ENCODE peak calls at places on chromosomes 5 and 9, in five cellular contexts. N is mesendoderm, P is H1, I is mesenchymal stem cell, D is IMR-90. S is an unnamed sample.

GRCh38 chr5:73693573-73694061 is 67.6 kb downstream of the ARHGEF28 start:
- DNase-seq in N (peak; percentile 38), P (no peak), D (peak; percentile 49), I (peak; percentile 42), S (no peak)

GRCh38 chr5:79858097-79858723 is 132.9 kb downstream of the MTX3 start:
- DNase-seq in N (peak; percentile 71), D (peak; percentile 55), I (peak; percentile 55), P (peak; percentile 94), S (peak; percentile 70)

GRCh38 chr9:97525451-97525850 is 24.0 kb downstream of the TMOD1 start:
- DNase-seq in P (no peak), D (peak; percentile 64), N (no peak), I (peak; percentile 82), S (no peak)

GRCh38 chr5:65742565-65743231 is 20.7 kb downstream of the NLN start:
- DNase-seq in D (peak; percentile 91), P (no peak), N (peak; percentile 43), I (peak; percentile 83), S (no peak)

GRCh38 chr5:67297376-67297775 is 100.8 kb upstream of the CD180 start:
- DNase-seq in D (no peak), P (no peak), I (no peak), N (no peak), S (no peak)

GRCh38 chr9:108099854-108100253 is 610.3 kb upstream of the KLF4 start:
- DNase-seq in I (no peak), N (no peak), D (no peak), P (no peak), S (no peak)

GRCh38 chr5:67197536-67197935 is 937 bp upstream of the CD180 start:
- DNase-seq in N (no peak), I (no peak), P (no peak), D (no peak), S (no peak)

GRCh38 chr5:89211836-89212235 is 328.9 kb upstream of the MEF2C start:
- DNase-seq in I (peak; percentile 58), D (peak; percentile 83), P (no peak), N (no peak), S (no peak)

GRCh38 chr5:77990020-77990419 is 213.9 kb upstream of the TBCA start:
- DNase-seq in I (no peak), P (no peak), N (peak; percentile 62), D (no peak), S (no peak)

GRCh38 chr9:110173322-110173642 is 34.7 kb downstream of the C9orf152 start:
- DNase-seq in N (no peak), P (no peak), I (no peak), D (no peak), S (no peak)

GRCh38 chr9:98577446-98577845 is 131.3 kb downstream of the GABBR2 start:
- DNase-seq in P (no peak), I (no peak), D (no peak), N (no peak), S (no peak)

GRCh38 chr9:72665421-72665820 is 144.0 kb downstream of the TMC1 start:
- DNase-seq in P (no peak), I (no peak), N (peak; percentile 73), D (peak; percentile 23), S (no peak)

GRCh38 chr9:77959803-77960202 is 71.8 kb downstream of the GNAQ start:
- DNase-seq in P (no peak), D (no peak), I (no peak), N (no peak), S (no peak)

GRCh38 chr5:13945271-13945670 is 783 bp upstream of the DNAH5 start:
- DNase-seq in N (no peak), D (no peak), P (no peak), I (no peak), S (no peak)

GRCh38 chr9:123562844-123563346 is 206.9 kb downstream of the CRB2 start:
- DNase-seq in N (peak; percentile 18), P (no peak), D (peak; percentile 95), I (peak; percentile 93), S (no peak)

GRCh38 chr9:120368799-120369198 is 211.2 kb downstream of the CDK5RAP2 start:
- DNase-seq in P (no peak), N (no peak), D (no peak), I (no peak), S (no peak)

GRCh38 chr9:120363697-120364096 is 216.3 kb downstream of the CDK5RAP2 start:
- DNase-seq in D (no peak), P (no peak), N (peak; percentile 51), I (peak; percentile 40), S (no peak)

GRCh38 chr9:120365386-120365785 is 214.6 kb downstream of the CDK5RAP2 start:
- DNase-seq in P (no peak), D (no peak), I (no peak), N (no peak), S (no peak)

GRCh38 chr9:120369608-120370220 is 210.3 kb downstream of the CDK5RAP2 start:
- DNase-seq in I (peak; percentile 15), D (peak; percentile 42), N (no peak), P (no peak), S (no peak)

DNA sequence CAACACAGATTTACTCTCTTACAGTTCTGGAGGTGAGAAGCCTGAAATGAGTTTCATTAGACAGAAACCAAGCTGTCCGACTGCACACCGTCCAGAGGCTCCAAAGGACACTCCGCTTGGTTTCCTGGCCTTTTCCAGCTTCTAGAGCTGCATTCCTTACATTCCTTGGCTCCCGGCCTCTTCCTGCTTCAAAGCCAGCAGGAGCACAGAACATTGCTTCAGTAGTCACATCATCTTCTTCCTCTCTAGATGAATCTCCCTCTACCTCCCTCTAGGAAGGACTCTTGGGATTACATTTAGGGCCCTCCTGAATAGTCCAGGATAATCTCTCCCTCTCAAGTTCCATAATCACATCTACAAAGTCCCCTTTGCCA is 213.3 kb downstream of the CDK5RAP2 start:
- DNase-seq in D (peak; percentile 91), P (no peak), I (peak; percentile 86), N (peak; percentile 95), S (no peak)
- H2BK15ac ChIP-seq in D (peak overlapping the region; percentile 9), P (no peak overlapping the region), I (no peak overlapping the region), N (no peak overlapping the region), S (no peak overlapping the region)

GRCh38 chr5:10486511-10487344 is 45.0 kb downstream of the ROPN1L start:
- DNase-seq in I (no peak), N (no peak), D (no peak), P (no peak), S (no peak)

GRCh38 chr5:10485897-10486296 is 44.2 kb downstream of the ROPN1L start:
- DNase-seq in D (no peak), I (no peak), P (no peak), N (no peak), S (no peak)

GRCh38 chr5:10485142-10485795 is 43.6 kb downstream of the ROPN1L start:
- DNase-seq in D (peak; percentile 96), N (peak; percentile 97), I (peak; percentile 80), P (no peak), S (no peak)

GRCh38 chr5:10482791-10483530 is 41.3 kb downstream of the ROPN1L start:
- DNase-seq in I (no peak), P (no peak), D (no peak), N (no peak), S (no peak)

GRCh38 chr5:10484774-10485141 is 43.1 kb downstream of the ROPN1L start:
- DNase-seq in I (no peak), D (no peak), P (no peak), N (no peak), S (no peak)
- H3K4me2 ChIP-seq in I (no peak overlapping the region), D (peak overlapping the region; percentile 3), P (no peak overlapping the region), N (no peak overlapping the region), S (no peak overlapping the region)

DNA sequence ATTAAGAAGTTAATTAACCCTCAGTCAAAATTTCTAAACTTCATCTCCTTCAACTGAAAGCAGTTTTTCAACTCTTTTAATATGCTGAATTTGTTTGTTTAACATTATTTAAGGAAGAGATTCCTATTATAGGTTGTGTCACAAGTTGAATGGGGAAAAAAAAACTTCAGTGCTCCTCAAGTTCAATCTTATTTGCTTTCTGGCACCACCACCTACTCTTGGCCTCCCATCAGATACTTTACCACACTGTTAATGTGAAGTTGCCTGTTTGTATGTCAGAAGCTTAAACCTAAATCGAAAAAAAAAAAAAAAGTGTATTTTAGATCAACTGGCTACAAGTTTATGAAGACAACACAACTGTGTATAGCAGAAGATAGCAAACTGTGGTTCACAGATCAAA is 4.1 kb upstream of the DOCK2 start:
- DNase-seq in P (no peak), I (no peak), D (no peak), N (no peak), S (no peak)
- H4K8ac ChIP-seq in P (no peak overlapping the region), I (no peak overlapping the region), D (no peak overlapping the region), N (no peak overlapping the region), S (no peak overlapping the region)

DNA sequence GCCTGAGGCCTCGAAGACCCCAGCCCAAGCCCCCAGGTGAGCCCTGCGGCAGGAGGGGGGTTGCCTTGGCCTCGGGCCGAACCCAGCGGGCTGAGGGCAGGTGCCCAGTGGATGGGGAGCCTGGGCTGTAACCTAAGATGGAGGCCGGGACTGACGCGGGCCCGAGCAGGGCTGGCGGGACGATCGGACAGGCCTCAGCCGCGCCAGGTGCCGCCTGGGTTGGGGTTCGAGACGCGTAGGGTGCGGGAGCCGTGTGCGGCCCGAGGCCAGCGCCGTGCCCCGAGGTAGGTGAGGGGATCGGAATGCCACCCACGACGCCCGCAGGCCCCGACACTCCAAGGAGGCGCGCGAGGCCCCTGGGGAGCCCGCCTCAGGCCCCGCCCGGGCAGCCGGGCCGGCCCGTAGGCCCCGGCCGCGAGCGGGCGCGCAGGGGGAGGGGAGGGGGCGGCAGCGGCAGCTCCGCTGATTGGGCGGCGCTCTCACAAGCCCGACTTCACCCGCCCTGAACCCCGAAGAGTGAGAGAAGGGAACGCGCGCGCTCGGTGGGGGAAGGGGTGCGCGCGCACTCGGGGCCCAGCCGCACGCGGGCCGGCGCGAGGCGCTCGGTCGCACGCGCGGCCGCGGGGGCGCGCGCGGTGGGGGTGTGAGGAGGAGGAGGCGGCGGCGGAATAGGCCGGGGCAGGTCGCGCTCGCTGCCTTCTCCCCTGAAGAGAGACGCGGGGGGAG is at the start of gene NSD1:
- DNase-seq in P (peak; percentile 94), N (peak; percentile 97), I (peak; percentile 78), D (peak; percentile 66), S (peak; percentile 94)
- H2BK15ac ChIP-seq in P (peak within 1 kb of the TSS; percentile 61), N (no peak within 1 kb of the TSS), I (peak within 1 kb of the TSS; percentile 98), D (no peak within 1 kb of the TSS), S (peak within 1 kb of the TSS; percentile 98)

S was measured in neuronal stem cell.